ENCODE peak calls at places on chromosomes 4 and X, in four cellular contexts. One of them, this sample, is unnamed.
A peak's percentile ranks its signal among the peaks of the same experiment; 100 is the strongest.

GRCh38 chr4:3346146-3346545 is 53.3 kb downstream of the RGS12 start:
- DNase-seq in transverse colon: peak; percentile 34
- DNase-seq in heart left ventricle: peak; percentile 56
- DNase-seq in body of pancreas: peak; percentile 69
- DNase-seq in this sample: no peak

GRCh38 chr4:67036791-67037190 is 508.5 kb downstream of the CENPC start:
- DNase-seq in body of pancreas: no peak
- DNase-seq in transverse colon: no peak
- DNase-seq in heart left ventricle: no peak
- DNase-seq in this sample: no peak

GRCh38 chrX:20320461-20321159 is 53.9 kb upstream of the RPS6KA3 start:
- DNase-seq in body of pancreas: no peak
- DNase-seq in heart left ventricle: no peak
- DNase-seq in transverse colon: no peak
- DNase-seq in this sample: peak; percentile 80

GRCh38 chr4:6641971-6642320 is 1.5 kb downstream of the MRFAP1 start:
- DNase-seq in heart left ventricle: no peak
- DNase-seq in body of pancreas: no peak
- DNase-seq in transverse colon: no peak
- DNase-seq in this sample: no peak

GRCh38 chrX:130330706-130331105 is 9.0 kb upstream of the SLC25A14 start:
- DNase-seq in body of pancreas: peak; percentile 49
- DNase-seq in transverse colon: peak; percentile 47
- DNase-seq in heart left ventricle: peak; percentile 18
- DNase-seq in this sample: peak; percentile 64

GRCh38 chr4:39124885-39125599 is 57.3 kb upstream of the WDR19 start:
- DNase-seq in transverse colon: no peak
- DNase-seq in heart left ventricle: no peak
- DNase-seq in body of pancreas: no peak
- DNase-seq in this sample: no peak

GRCh38 chr4:10197952-10198351 is 81.4 kb upstream of the WDR1 start:
- DNase-seq in body of pancreas: no peak
- DNase-seq in transverse colon: no peak
- DNase-seq in heart left ventricle: no peak
- DNase-seq in this sample: no peak

GRCh38 chr4:57199267-57199666 is 89.1 kb upstream of the IGFBP7 start:
- DNase-seq in body of pancreas: no peak
- DNase-seq in transverse colon: no peak
- DNase-seq in heart left ventricle: no peak
- DNase-seq in this sample: no peak

GRCh38 chr4:24369630-24370029 is 214.7 kb downstream of the DHX15 start:
- DNase-seq in body of pancreas: no peak
- DNase-seq in heart left ventricle: no peak
- DNase-seq in transverse colon: no peak
- DNase-seq in this sample: no peak

GRCh38 chrX:151984328-151984727 is 9.9 kb upstream of the GABRE start:
- DNase-seq in transverse colon: no peak
- DNase-seq in body of pancreas: no peak
- DNase-seq in heart left ventricle: no peak
- DNase-seq in this sample: no peak

GRCh38 chrX:145821291-145821897 is 3.8 kb downstream of the SLITRK2 start:
- DNase-seq in heart left ventricle: no peak
- DNase-seq in body of pancreas: no peak
- DNase-seq in transverse colon: no peak
- DNase-seq in this sample: no peak

GRCh38 chr4:108280072-108280471 is 111.3 kb upstream of the LEF1 start:
- DNase-seq in transverse colon: no peak
- DNase-seq in heart left ventricle: no peak
- DNase-seq in body of pancreas: no peak
- DNase-seq in this sample: no peak

GRCh38 chrX:37371578-37371981 is 22.4 kb downstream of the PRRG1 start:
- DNase-seq in transverse colon: no peak
- DNase-seq in heart left ventricle: no peak
- DNase-seq in body of pancreas: no peak
- DNase-seq in this sample: peak; percentile 66

GRCh38 chrX:153944140-153944799 is at the start of gene RENBP:
- DNase-seq in heart left ventricle: peak; percentile 59
- DNase-seq in body of pancreas: no peak
- DNase-seq in transverse colon: peak; percentile 61
- DNase-seq in this sample: peak; percentile 92
- TF ChIP-seq POLR2A in heart left ventricle: no peak
- TF ChIP-seq POLR2A in body of pancreas: no peak
- TF ChIP-seq POLR2A in transverse colon: no peak
- TF ChIP-seq POLR2A in this sample: no peak

GRCh38 chrX:132022863-132023116 is 312 bp upstream of the STK26 start:
- DNase-seq in heart left ventricle: no peak
- DNase-seq in transverse colon: no peak
- DNase-seq in body of pancreas: no peak
- DNase-seq in this sample: no peak

GRCh38 chrX:132023896-132024386 is 839 bp downstream of the STK26 start:
- DNase-seq in heart left ventricle: no peak
- DNase-seq in transverse colon: no peak
- DNase-seq in body of pancreas: no peak
- DNase-seq in this sample: peak; percentile 87

GRCh38 chrX:132025085-132025484 is 2.0 kb downstream of the STK26 start:
- DNase-seq in transverse colon: no peak
- DNase-seq in body of pancreas: no peak
- DNase-seq in heart left ventricle: no peak
- DNase-seq in this sample: no peak

GRCh38 chrX:132022115-132022862 is 813 bp upstream of the STK26 start:
- DNase-seq in transverse colon: peak; percentile 6
- DNase-seq in body of pancreas: peak; percentile 10
- DNase-seq in heart left ventricle: no peak
- DNase-seq in this sample: no peak

DNA sequence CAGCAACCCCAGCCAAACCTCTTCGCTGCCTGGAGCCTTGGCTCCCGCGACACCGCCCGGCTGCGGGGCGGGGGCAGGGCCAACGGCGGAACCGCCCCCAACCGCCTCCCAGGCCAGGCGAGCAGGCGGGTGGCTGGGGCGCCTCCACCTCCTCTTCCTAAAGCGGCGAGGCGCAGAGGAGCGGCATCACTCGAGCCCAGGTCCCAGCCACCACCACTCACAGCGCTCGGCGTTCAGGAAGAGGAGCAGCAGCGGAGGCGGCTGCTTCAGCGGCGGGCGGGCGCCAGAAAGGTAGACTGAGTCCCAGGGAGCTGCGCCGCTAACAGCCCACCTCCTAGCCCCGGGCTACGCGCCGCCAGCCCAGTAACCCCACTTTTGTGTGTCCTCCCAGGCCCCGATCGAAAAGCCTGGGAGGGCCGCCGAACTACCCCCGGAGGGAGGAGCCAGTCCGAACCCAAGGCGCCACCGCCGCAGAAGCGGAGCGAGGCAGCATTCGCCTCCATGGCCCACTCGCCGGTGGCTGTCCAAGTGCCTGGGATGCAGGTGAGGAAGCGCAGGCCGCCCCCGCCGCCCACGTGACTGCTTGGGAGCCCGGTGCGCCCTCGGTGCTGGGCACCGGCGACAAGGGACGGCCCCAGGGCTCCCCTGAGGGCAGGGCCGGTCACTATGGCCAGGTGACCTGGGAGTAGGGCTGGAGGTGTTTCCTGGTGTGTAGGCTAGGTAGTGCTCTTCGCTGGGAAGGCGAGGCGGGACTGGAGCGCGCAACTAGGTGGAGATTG is at the start of gene STK26:
- DNase-seq in transverse colon: peak; percentile 84
- DNase-seq in heart left ventricle: peak; percentile 59
- DNase-seq in body of pancreas: peak; percentile 72
- DNase-seq in this sample: peak; percentile 95
- H3K27ac ChIP-seq in transverse colon: peak within 1 kb of the TSS; percentile 90
- H3K27ac ChIP-seq in heart left ventricle: no peak within 1 kb of the TSS
- H3K27ac ChIP-seq in body of pancreas: no peak within 1 kb of the TSS
- H3K27ac ChIP-seq in this sample: peak within 1 kb of the TSS; percentile 91

GRCh38 chr4:824461-825062 is 1.4 kb downstream of the CPLX1 start:
- DNase-seq in transverse colon: no peak
- DNase-seq in body of pancreas: no peak
- DNase-seq in heart left ventricle: no peak
- DNase-seq in this sample: peak; percentile 56

GRCh38 chr4:827209-828081 is 1.5 kb upstream of the CPLX1 start:
- DNase-seq in body of pancreas: peak; percentile 12
- DNase-seq in transverse colon: no peak
- DNase-seq in heart left ventricle: no peak
- DNase-seq in this sample: peak; percentile 23

GRCh38 chr4:826508-827208 is 729 bp upstream of the CPLX1 start:
- DNase-seq in body of pancreas: peak; percentile 9
- DNase-seq in transverse colon: no peak
- DNase-seq in heart left ventricle: no peak
- DNase-seq in this sample: no peak

GRCh38 chr4:825063-825968 is 613 bp downstream of the CPLX1 start:
- DNase-seq in body of pancreas: no peak
- DNase-seq in heart left ventricle: no peak
- DNase-seq in transverse colon: peak; percentile 9
- DNase-seq in this sample: peak; percentile 73

DNA sequence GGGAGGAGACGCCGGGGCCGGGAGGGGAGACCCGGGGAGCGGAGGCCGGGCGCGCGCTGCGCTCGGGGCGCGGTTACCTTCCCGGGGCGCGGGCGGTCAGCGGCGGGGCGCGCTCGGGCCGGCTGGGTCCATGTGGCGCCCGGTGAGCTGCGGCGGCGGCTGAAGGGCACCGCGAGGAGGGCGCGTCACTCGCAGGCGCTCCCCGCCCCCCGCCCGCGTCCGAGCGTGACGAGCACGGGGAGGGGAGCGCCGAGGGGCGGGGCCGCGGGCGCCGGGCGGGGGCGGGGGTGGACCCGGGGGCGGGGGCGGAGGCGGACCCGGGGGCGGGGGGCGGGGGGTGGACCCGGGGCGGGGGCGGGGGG is at the start of gene CPLX1:
- DNase-seq in body of pancreas: no peak
- DNase-seq in transverse colon: peak; percentile 35
- DNase-seq in heart left ventricle: no peak
- DNase-seq in this sample: no peak
- H3K4me3 ChIP-seq in body of pancreas: no peak within 1 kb of the TSS
- H3K4me3 ChIP-seq in transverse colon: peak within 1 kb of the TSS; percentile 35
- H3K4me3 ChIP-seq in heart left ventricle: peak within 1 kb of the TSS; percentile 23
- H3K4me3 ChIP-seq in this sample: peak within 1 kb of the TSS; percentile 42

GRCh38 chrX:104165894-104166734 is at the start of gene FAM199X:
- DNase-seq in transverse colon: peak; percentile 90
- DNase-seq in heart left ventricle: peak; percentile 89
- DNase-seq in body of pancreas: peak; percentile 89
- DNase-seq in this sample: peak; percentile 97
- TF ChIP-seq POLR2A in transverse colon: peak; percentile 44
- TF ChIP-seq POLR2A in heart left ventricle: no peak
- TF ChIP-seq POLR2A in body of pancreas: peak; percentile 74
- TF ChIP-seq POLR2A in this sample: no peak

This sample was measured in spleen.